ENCODE peak calls at places on chromosomes 2 and 18, in seven cellular contexts. W is K562, M is GM13977, N is HFFc6, L is PC-3, G is cardiac fibroblast, A is kidney epithelial cell. J is an unnamed sample.

GRCh38 chr2:230922951-230923717 is 1.9 kb downstream of the GPR55 start:
- DNase-seq in W (no peak), M (no peak), N (no peak), L (no peak), G (no peak), A (no peak), J (no peak)

GRCh38 chr18:76494181-76494540 is 881 bp downstream of the ZNF516 start:
- DNase-seq in W (no peak), M (no peak), N (no peak), L (no peak), G (peak; percentile 23), A (no peak), J (no peak)

GRCh38 chr18:54052259-54052658 is 172.2 kb downstream of the MBD2 start:
- DNase-seq in W (no peak), M (no peak), N (no peak), L (no peak), G (no peak), A (no peak), J (no peak)

GRCh38 chr2:66437055-66437454 is 2.1 kb downstream of the MEIS1 start:
- DNase-seq in W (no peak), M (no peak), N (no peak), L (no peak), G (peak; percentile 49), A (no peak), J (no peak)

GRCh38 chr2:179580378-179581146 is 280.9 kb downstream of the ZNF385B start:
- DNase-seq in W (no peak), M (no peak), N (no peak), L (no peak), G (no peak), A (peak; percentile 61), J (no peak)

GRCh38 chr2:178277741-178278197 is 83.5 kb downstream of the OSBPL6 start:
- DNase-seq in W (peak; percentile 75), M (no peak), N (no peak), L (no peak), G (no peak), A (no peak), J (no peak)

GRCh38 chr18:45617284-45617683 is 2.0 kb downstream of the SLC14A2 start:
- DNase-seq in W (no peak), M (no peak), N (peak; percentile 79), L (peak; percentile 73), G (peak; percentile 89), A (no peak), J (peak; percentile 12)

GRCh38 chr2:203484266-203485112 is 50.6 kb downstream of the RAPH1 start:
- DNase-seq in W (peak; percentile 11), M (peak; percentile 31), N (peak; percentile 49), L (peak; percentile 72), G (peak; percentile 45), A (no peak), J (no peak)

GRCh38 chr2:5925620-5926019 is 233.4 kb downstream of the SOX11 start:
- DNase-seq in W (no peak), M (no peak), N (no peak), L (no peak), G (no peak), A (no peak), J (no peak)

GRCh38 chr2:176388886-176389285 is 119.6 kb downstream of the MTX2 start:
- DNase-seq in W (no peak), M (no peak), N (no peak), L (peak; percentile 0), G (no peak), A (no peak), J (no peak)

GRCh38 chr2:73264783-73265182 is 19.5 kb downstream of the FBXO41 start:
- DNase-seq in W (no peak), M (no peak), N (no peak), L (no peak), G (no peak), A (no peak), J (no peak)

GRCh38 chr2:55598056-55598795 is 19.2 kb downstream of the PPP4R3B start:
- DNase-seq in W (no peak), M (no peak), N (no peak), L (no peak), G (no peak), A (no peak), J (no peak)

GRCh38 chr2:234676109-234676858 is 179.4 kb upstream of the ARL4C start:
- DNase-seq in W (no peak), M (no peak), N (no peak), L (peak; percentile 52), G (no peak), A (no peak), J (no peak)

GRCh38 chr18:58955738-58956137 is 91.1 kb downstream of the ZNF532 start:
- DNase-seq in W (no peak), M (no peak), N (no peak), L (no peak), G (peak; percentile 66), A (no peak), J (no peak)

GRCh38 chr2:85119900-85120299 is 13.3 kb upstream of the TCF7L1 start:
- DNase-seq in W (no peak), M (no peak), N (no peak), L (no peak), G (no peak), A (no peak), J (no peak)

GRCh38 chr2:152448621-152449020 is 113.6 kb downstream of the FMNL2 start:
- DNase-seq in W (no peak), M (no peak), N (no peak), L (no peak), G (no peak), A (no peak), J (no peak)

GRCh38 chr2:237149425-237149824 is 63.7 kb downstream of the COPS8 start:
- DNase-seq in W (no peak), M (no peak), N (peak; percentile 48), L (no peak), G (peak; percentile 67), A (no peak), J (no peak)

GRCh38 chr2:165114345-165114943 is 89.4 kb downstream of the SCN3A start:
- DNase-seq in W (peak; percentile 11), M (no peak), N (no peak), L (peak; percentile 71), G (peak; percentile 69), A (peak; percentile 70), J (no peak)

GRCh38 chr2:197504000-197504399 is 3.8 kb downstream of the HSPE1 start:
- DNase-seq in W (no peak), M (no peak), N (no peak), L (no peak), G (no peak), A (no peak), J (no peak)

GRCh38 chr2:143524001-143524608 is 394.9 kb downstream of the ARHGAP15 start:
- DNase-seq in W (no peak), M (no peak), N (peak; percentile 77), L (no peak), G (peak; percentile 47), A (no peak), J (no peak)

GRCh38 chr2:66753247-66754019 is 318.5 kb downstream of the MEIS1 start:
- DNase-seq in W (no peak), M (no peak), N (no peak), L (no peak), G (no peak), A (no peak), J (no peak)

GRCh38 chr2:237421542-237422047 is 7.6 kb upstream of the COL6A3 start:
- DNase-seq in W (peak; percentile 46), M (peak; percentile 70), N (peak; percentile 78), L (peak; percentile 88), G (peak; percentile 90), A (no peak), J (no peak)

GRCh38 chr2:161954103-161954502 is 119.9 kb downstream of the DPP4 start:
- DNase-seq in W (no peak), M (no peak), N (no peak), L (no peak), G (no peak), A (no peak), J (no peak)

GRCh38 chr2:158359846-158360245 is 96.7 kb downstream of the CCDC148 start:
- DNase-seq in W (peak; percentile 81), M (no peak), N (no peak), L (peak; percentile 92), G (peak; percentile 41), A (peak; percentile 28), J (no peak)

GRCh38 chr2:98102878-98103277 is 15.9 kb downstream of the VWA3B start:
- DNase-seq in W (no peak), M (no peak), N (no peak), L (no peak), G (no peak), A (no peak), J (no peak)

GRCh38 chr2:153479527-153479926 is 965 bp upstream of the RPRM start:
- DNase-seq in W (no peak), M (no peak), N (no peak), L (peak; percentile 54), G (no peak), A (no peak), J (no peak)

GRCh38 chr2:126669772-126670171 is 13.8 kb downstream of the GYPC start:
- DNase-seq in W (no peak), M (no peak), N (no peak), L (no peak), G (no peak), A (no peak), J (no peak)

GRCh38 chr18:36095936-36096519 is 28.7 kb upstream of the RPRD1A start:
- DNase-seq in W (peak; percentile 74), M (peak; percentile 56), N (peak; percentile 64), L (peak; percentile 48), G (peak; percentile 87), A (peak; percentile 23), J (no peak)
- TF ChIP-seq CTCF in W (peak; percentile 57), M (peak; percentile 48), N (peak; percentile 87), L (peak; percentile 56), G (peak; percentile 43), A (peak; percentile 32), J (peak; percentile 54)

GRCh38 chr2:24914713-24915112 is 5.3 kb downstream of the ADCY3 start:
- DNase-seq in W (no peak), M (no peak), N (no peak), L (no peak), G (no peak), A (no peak), J (no peak)
- TF ChIP-seq CTCF in W (no peak), M (no peak), N (no peak), L (no peak), G (no peak), A (no peak), J (no peak)

DNA sequence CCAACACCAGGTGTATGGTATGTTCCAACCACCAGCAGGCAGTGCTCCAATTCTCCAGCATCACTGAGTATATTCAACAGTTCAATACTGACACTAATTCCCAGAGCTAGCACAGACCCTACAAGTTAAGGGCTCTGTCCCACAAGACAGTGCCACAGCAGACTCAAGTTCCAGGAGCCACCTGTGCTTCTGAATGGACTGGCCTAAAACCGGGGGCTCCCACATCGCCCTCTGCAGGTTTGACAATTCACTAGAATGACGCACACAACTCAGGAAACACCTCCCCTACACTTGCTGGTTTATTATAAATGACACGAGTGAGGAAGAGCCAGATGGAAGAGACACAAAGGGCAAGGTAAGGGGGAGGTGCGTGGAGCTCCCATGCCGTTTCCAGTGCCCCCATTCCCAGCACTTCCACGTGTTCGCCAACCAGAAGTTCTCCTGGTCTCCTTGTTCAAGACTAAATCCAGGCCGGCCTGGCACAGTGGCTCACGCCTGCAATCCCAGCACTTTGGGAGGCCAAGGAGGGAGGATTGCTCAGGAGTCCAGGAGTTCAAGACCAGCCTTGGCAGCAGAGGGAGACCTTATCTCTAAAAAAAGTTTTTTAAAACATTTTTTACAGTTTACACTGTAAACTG is 12.2 kb upstream of the ATP6V1B1 start:
- DNase-seq in W (peak; percentile 44), M (no peak), N (no peak), L (peak; percentile 35), G (peak; percentile 17), A (no peak), J (no peak)
- TF ChIP-seq CTCF in W (peak; percentile 34), M (peak; percentile 30), N (peak; percentile 58), L (peak; percentile 59), G (peak; percentile 28), A (peak; percentile 26), J (no peak)

GRCh38 chr2:40820319-40820718 is 368.4 kb upstream of the SLC8A1 start:
- DNase-seq in W (no peak), M (no peak), N (peak; percentile 4), L (peak; percentile 18), G (peak; percentile 28), A (no peak), J (no peak)
- TF ChIP-seq CTCF in W (no peak), M (no peak), N (peak; percentile 58), L (peak; percentile 33), G (peak; percentile 12), A (peak; percentile 16), J (no peak)